ENCODE peak calls at places on chromosome 10, in nine cellular contexts. One of them, this sample, is unnamed.

GRCh38 chr10:22518167-22518724 is 172.9 kb downstream of the SPAG6 start:
- DNase-seq in T-helper 1 cell: no peak
- DNase-seq in MV-4-11: no peak
- DNase-seq in NCI-H2081 treated with DMSO at 0.1 percent for 48 hours: no peak
- DNase-seq in DMS153: no peak
- DNase-seq in Panc1: no peak
- DNase-seq in NCI-H2227 treated with DMSO at 0.1 percent for 48 hours: no peak
- DNase-seq in LHCN-M2: no peak
- DNase-seq in stimulated activated CD8-positive, alpha-beta memory T cell treated with anti-CD3 and anti-CD28 coated beads, Interleukin-7, amount 100 ng/mL, for 24 hours: no peak
- DNase-seq in this sample: no peak

GRCh38 chr10:17386616-17387075 is 67.7 kb downstream of the ST8SIA6 start:
- DNase-seq in T-helper 1 cell: no peak
- DNase-seq in NCI-H2081 treated with DMSO at 0.1 percent for 48 hours: no peak
- DNase-seq in NCI-H2227 treated with DMSO at 0.1 percent for 48 hours: peak
- DNase-seq in Panc1: no peak
- DNase-seq in DMS153: peak
- DNase-seq in MV-4-11: no peak
- DNase-seq in stimulated activated CD8-positive, alpha-beta memory T cell treated with anti-CD3 and anti-CD28 coated beads, Interleukin-7, amount 100 ng/mL, for 24 hours: no peak
- DNase-seq in LHCN-M2: no peak
- DNase-seq in this sample: no peak

GRCh38 chr10:408223-408622 is 273.0 kb downstream of the ZMYND11 start:
- DNase-seq in stimulated activated CD8-positive, alpha-beta memory T cell treated with anti-CD3 and anti-CD28 coated beads, Interleukin-7, amount 100 ng/mL, for 24 hours: no peak
- DNase-seq in T-helper 1 cell: no peak
- DNase-seq in Panc1: no peak
- DNase-seq in LHCN-M2: no peak
- DNase-seq in DMS153: no peak
- DNase-seq in MV-4-11: no peak
- DNase-seq in NCI-H2081 treated with DMSO at 0.1 percent for 48 hours: no peak
- DNase-seq in NCI-H2227 treated with DMSO at 0.1 percent for 48 hours: no peak
- DNase-seq in this sample: no peak

GRCh38 chr10:35781643-35782035 is 139.5 kb upstream of the FZD8 start:
- DNase-seq in Panc1: no peak
- DNase-seq in NCI-H2081 treated with DMSO at 0.1 percent for 48 hours: no peak
- DNase-seq in MV-4-11: no peak
- DNase-seq in NCI-H2227 treated with DMSO at 0.1 percent for 48 hours: no peak
- DNase-seq in T-helper 1 cell: no peak
- DNase-seq in DMS153: no peak
- DNase-seq in LHCN-M2: no peak
- DNase-seq in stimulated activated CD8-positive, alpha-beta memory T cell treated with anti-CD3 and anti-CD28 coated beads, Interleukin-7, amount 100 ng/mL, for 24 hours: no peak
- DNase-seq in this sample: no peak

GRCh38 chr10:13316635-13317311 is 16.9 kb upstream of the PHYH start:
- DNase-seq in NCI-H2081 treated with DMSO at 0.1 percent for 48 hours: no peak
- DNase-seq in stimulated activated CD8-positive, alpha-beta memory T cell treated with anti-CD3 and anti-CD28 coated beads, Interleukin-7, amount 100 ng/mL, for 24 hours: no peak
- DNase-seq in MV-4-11: no peak
- DNase-seq in DMS153: no peak
- DNase-seq in NCI-H2227 treated with DMSO at 0.1 percent for 48 hours: no peak
- DNase-seq in LHCN-M2: no peak
- DNase-seq in T-helper 1 cell: no peak
- DNase-seq in Panc1: no peak
- DNase-seq in this sample: no peak

GRCh38 chr10:60810437-60811182 is 32.3 kb downstream of the CDK1 start:
- DNase-seq in LHCN-M2: peak
- DNase-seq in Panc1: no peak
- DNase-seq in NCI-H2227 treated with DMSO at 0.1 percent for 48 hours: no peak
- DNase-seq in MV-4-11: peak
- DNase-seq in T-helper 1 cell: no peak
- DNase-seq in DMS153: peak
- DNase-seq in stimulated activated CD8-positive, alpha-beta memory T cell treated with anti-CD3 and anti-CD28 coated beads, Interleukin-7, amount 100 ng/mL, for 24 hours: no peak
- DNase-seq in NCI-H2081 treated with DMSO at 0.1 percent for 48 hours: no peak
- DNase-seq in this sample: no peak

GRCh38 chr10:79266543-79267312 is 80.5 kb upstream of the PPIF start:
- DNase-seq in T-helper 1 cell: peak
- DNase-seq in stimulated activated CD8-positive, alpha-beta memory T cell treated with anti-CD3 and anti-CD28 coated beads, Interleukin-7, amount 100 ng/mL, for 24 hours: no peak
- DNase-seq in NCI-H2081 treated with DMSO at 0.1 percent for 48 hours: no peak
- DNase-seq in LHCN-M2: peak
- DNase-seq in NCI-H2227 treated with DMSO at 0.1 percent for 48 hours: no peak
- DNase-seq in DMS153: no peak
- DNase-seq in Panc1: no peak
- DNase-seq in MV-4-11: peak
- DNase-seq in this sample: peak

GRCh38 chr10:17590969-17591645 is 26.1 kb downstream of the HACD1 start:
- DNase-seq in NCI-H2081 treated with DMSO at 0.1 percent for 48 hours: no peak
- DNase-seq in stimulated activated CD8-positive, alpha-beta memory T cell treated with anti-CD3 and anti-CD28 coated beads, Interleukin-7, amount 100 ng/mL, for 24 hours: no peak
- DNase-seq in Panc1: no peak
- DNase-seq in MV-4-11: no peak
- DNase-seq in LHCN-M2: no peak
- DNase-seq in NCI-H2227 treated with DMSO at 0.1 percent for 48 hours: no peak
- DNase-seq in DMS153: no peak
- DNase-seq in T-helper 1 cell: no peak
- DNase-seq in this sample: no peak

GRCh38 chr10:132699411-132700167 is 86.4 kb downstream of the NKX6-2 start:
- DNase-seq in stimulated activated CD8-positive, alpha-beta memory T cell treated with anti-CD3 and anti-CD28 coated beads, Interleukin-7, amount 100 ng/mL, for 24 hours: no peak
- DNase-seq in MV-4-11: no peak
- DNase-seq in NCI-H2227 treated with DMSO at 0.1 percent for 48 hours: no peak
- DNase-seq in Panc1: no peak
- DNase-seq in T-helper 1 cell: no peak
- DNase-seq in NCI-H2081 treated with DMSO at 0.1 percent for 48 hours: no peak
- DNase-seq in DMS153: no peak
- DNase-seq in LHCN-M2: no peak
- DNase-seq in this sample: no peak

GRCh38 chr10:122237326-122237725 is 33.8 kb upstream of the BTBD16 start:
- DNase-seq in Panc1: no peak
- DNase-seq in stimulated activated CD8-positive, alpha-beta memory T cell treated with anti-CD3 and anti-CD28 coated beads, Interleukin-7, amount 100 ng/mL, for 24 hours: no peak
- DNase-seq in LHCN-M2: no peak
- DNase-seq in NCI-H2081 treated with DMSO at 0.1 percent for 48 hours: no peak
- DNase-seq in T-helper 1 cell: no peak
- DNase-seq in DMS153: no peak
- DNase-seq in NCI-H2227 treated with DMSO at 0.1 percent for 48 hours: no peak
- DNase-seq in MV-4-11: no peak
- DNase-seq in this sample: no peak

GRCh38 chr10:114874827-114875541 is 53.4 kb downstream of the FHIP2A start:
- DNase-seq in NCI-H2081 treated with DMSO at 0.1 percent for 48 hours: no peak
- DNase-seq in T-helper 1 cell: peak
- DNase-seq in stimulated activated CD8-positive, alpha-beta memory T cell treated with anti-CD3 and anti-CD28 coated beads, Interleukin-7, amount 100 ng/mL, for 24 hours: no peak
- DNase-seq in Panc1: no peak
- DNase-seq in LHCN-M2: no peak
- DNase-seq in MV-4-11: peak
- DNase-seq in NCI-H2227 treated with DMSO at 0.1 percent for 48 hours: no peak
- DNase-seq in DMS153: peak
- DNase-seq in this sample: no peak

GRCh38 chr10:70232859-70233108 is 445 bp downstream of the PPA1 start:
- DNase-seq in LHCN-M2: no peak
- DNase-seq in T-helper 1 cell: no peak
- DNase-seq in Panc1: no peak
- DNase-seq in NCI-H2227 treated with DMSO at 0.1 percent for 48 hours: no peak
- DNase-seq in NCI-H2081 treated with DMSO at 0.1 percent for 48 hours: no peak
- DNase-seq in stimulated activated CD8-positive, alpha-beta memory T cell treated with anti-CD3 and anti-CD28 coated beads, Interleukin-7, amount 100 ng/mL, for 24 hours: peak
- DNase-seq in DMS153: no peak
- DNase-seq in MV-4-11: no peak
- DNase-seq in this sample: no peak

GRCh38 chr10:86354761-86355540 is 11.6 kb downstream of the GRID1 start:
- DNase-seq in NCI-H2081 treated with DMSO at 0.1 percent for 48 hours: no peak
- DNase-seq in Panc1: no peak
- DNase-seq in DMS153: no peak
- DNase-seq in NCI-H2227 treated with DMSO at 0.1 percent for 48 hours: no peak
- DNase-seq in stimulated activated CD8-positive, alpha-beta memory T cell treated with anti-CD3 and anti-CD28 coated beads, Interleukin-7, amount 100 ng/mL, for 24 hours: no peak
- DNase-seq in MV-4-11: peak
- DNase-seq in LHCN-M2: no peak
- DNase-seq in T-helper 1 cell: no peak
- DNase-seq in this sample: no peak

This sample was measured in ascending aorta.